ENCODE peak calls at places on chromosomes 11 and 22, in seven cellular contexts. F, Y, I, P, K, M and S are unnamed samples.

GRCh38 chr11:123800041-123800440 is 6.1 kb downstream of the OR6M1 start:
- DNase-seq in F (no peak), Y (no peak), I (no peak), P (no peak), K (no peak), M (no peak), S (no peak)

GRCh38 chr22:29122041-29122440 is 49.2 kb downstream of the KREMEN1 start:
- DNase-seq in F (no peak), Y (no peak), I (no peak), P (no peak), K (no peak), M (no peak), S (no peak)

GRCh38 chr22:46019351-46019750 is 42.4 kb upstream of the WNT7B start:
- DNase-seq in F (peak; percentile 14), Y (no peak), I (peak; percentile 3), P (no peak), K (no peak), M (no peak), S (no peak)

GRCh38 chr11:34458566-34458965 is 19.8 kb downstream of the CAT start:
- DNase-seq in F (no peak), Y (no peak), I (no peak), P (no peak), K (no peak), M (no peak), S (no peak)

GRCh38 chr22:45917146-45917545 is 59.8 kb downstream of the WNT7B start:
- DNase-seq in F (no peak), Y (no peak), I (no peak), P (peak; percentile 63), K (no peak), M (no peak), S (no peak)

GRCh38 chr11:132586801-132587200 is 945.5 kb downstream of the OPCML start:
- DNase-seq in F (no peak), Y (peak; percentile 50), I (no peak), P (no peak), K (no peak), M (no peak), S (no peak)

GRCh38 chr11:45677811-45678515 is 12.5 kb upstream of the CHST1 start:
- DNase-seq in F (no peak), Y (no peak), I (no peak), P (no peak), K (peak; percentile 42), M (no peak), S (no peak)

GRCh38 chr11:34405079-34405858 is 33.5 kb upstream of the CAT start:
- DNase-seq in F (no peak), Y (no peak), I (no peak), P (no peak), K (no peak), M (peak; percentile 26), S (no peak)

GRCh38 chr22:43296279-43296902 is 46.8 kb downstream of the SCUBE1 start:
- DNase-seq in F (no peak), Y (no peak), I (no peak), P (no peak), K (peak; percentile 41), M (no peak), S (no peak)

GRCh38 chr11:109864834-109865557 is 228.2 kb upstream of the ZC3H12C start:
- DNase-seq in F (no peak), Y (peak; percentile 74), I (no peak), P (no peak), K (no peak), M (peak; percentile 39), S (no peak)

GRCh38 chr11:41659990-41660389 is 200.5 kb upstream of the LRRC4C start:
- DNase-seq in F (no peak), Y (no peak), I (no peak), P (peak; percentile 44), K (no peak), M (peak; percentile 24), S (no peak)

GRCh38 chr11:36487619-36488018 is 22.5 kb downstream of the TRAF6 start:
- DNase-seq in F (no peak), Y (no peak), I (no peak), P (no peak), K (no peak), M (no peak), S (no peak)

GRCh38 chr11:83105167-83105566 is 33.5 kb upstream of the RAB30 start:
- DNase-seq in F (no peak), Y (peak; percentile 11), I (no peak), P (no peak), K (no peak), M (no peak), S (no peak)

DNA sequence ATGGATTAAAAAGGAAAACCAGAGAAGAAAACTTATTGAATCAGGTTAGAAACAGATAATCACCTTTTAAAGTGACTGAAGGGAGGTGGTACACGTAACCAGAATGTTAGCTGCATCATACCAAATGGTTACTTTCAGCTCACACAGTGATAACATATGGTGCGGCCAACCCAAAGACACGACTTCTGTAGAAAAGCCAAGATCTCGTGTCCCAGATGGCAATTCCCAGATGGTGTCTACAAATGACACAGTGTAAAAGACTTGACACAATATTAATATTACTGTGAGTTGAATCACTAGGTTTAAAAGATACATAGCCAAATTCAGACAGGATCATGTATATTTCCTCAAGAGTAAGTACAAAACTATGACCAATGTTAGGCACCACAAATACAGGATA is 5.1 kb downstream of the PPP2R1B start:
- DNase-seq in F (no peak), Y (no peak), I (no peak), P (no peak), K (no peak), M (no peak), S (no peak)
- H3K4me1 ChIP-seq in F (peaks cover 14% of the 10 kb centered on the region), Y (peaks cover 6% of the 10 kb centered on the region), I (peaks cover 10% of the 10 kb centered on the region), P (no peaks in the 10 kb centered on the region), K (peaks cover 14% of the 10 kb centered on the region), M (peaks cover 8% of the 10 kb centered on the region), S (peaks cover 5% of the 10 kb centered on the region)

GRCh38 chr11:12269446-12270214 is 107.7 kb upstream of the PARVA start:
- DNase-seq in F (no peak), Y (no peak), I (no peak), P (peak; percentile 31), K (no peak), M (no peak), S (peak; percentile 69)
- H3K4me1 ChIP-seq in F (peaks cover 13% of the 10 kb centered on the region), Y (peaks cover 25% of the 10 kb centered on the region), I (peaks cover 19% of the 10 kb centered on the region), P (peaks cover 6% of the 10 kb centered on the region), K (no peaks in the 10 kb centered on the region), M (peaks cover 47% of the 10 kb centered on the region), S (peaks cover 16% of the 10 kb centered on the region)

GRCh38 chr11:76767659-76768058 is 15.5 kb upstream of the TSKU start:
- DNase-seq in F (no peak), Y (no peak), I (no peak), P (no peak), K (no peak), M (no peak), S (no peak)
- H3K4me1 ChIP-seq in F (peaks cover 88% of the 10 kb centered on the region), Y (peaks cover 53% of the 10 kb centered on the region), I (peaks cover 52% of the 10 kb centered on the region), P (peaks cover 8% of the 10 kb centered on the region), K (peaks cover 41% of the 10 kb centered on the region), M (peaks cover 62% of the 10 kb centered on the region), S (peaks cover 22% of the 10 kb centered on the region)

DNA sequence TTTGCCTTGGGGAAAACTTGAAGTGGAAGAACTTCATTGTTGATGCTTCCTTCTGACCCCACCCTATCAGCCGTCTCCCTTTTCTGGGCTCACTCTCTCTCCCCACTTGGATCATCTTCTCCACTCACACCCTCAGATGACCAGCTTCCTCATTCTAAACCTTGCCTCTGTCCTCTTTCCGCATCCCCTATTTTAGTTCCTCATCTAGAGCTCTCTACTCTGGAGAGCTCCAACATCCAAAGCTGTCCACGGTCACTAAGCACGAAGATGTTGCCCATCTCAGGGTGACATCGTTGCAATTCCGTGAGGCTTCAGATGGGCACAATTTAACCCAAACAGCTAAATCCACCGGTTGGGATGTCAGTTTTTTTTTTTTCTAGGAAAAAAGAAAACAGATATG is 31.6 kb upstream of the ME3 start:
- DNase-seq in F (no peak), Y (no peak), I (no peak), P (no peak), K (no peak), M (no peak), S (no peak)
- H3K4me1 ChIP-seq in F (no peaks in the 10 kb centered on the region), Y (peaks cover 2% of the 10 kb centered on the region), I (no peaks in the 10 kb centered on the region), P (no peaks in the 10 kb centered on the region), K (peaks cover 17% of the 10 kb centered on the region), M (peaks cover 14% of the 10 kb centered on the region), S (peaks cover 8% of the 10 kb centered on the region)

DNA sequence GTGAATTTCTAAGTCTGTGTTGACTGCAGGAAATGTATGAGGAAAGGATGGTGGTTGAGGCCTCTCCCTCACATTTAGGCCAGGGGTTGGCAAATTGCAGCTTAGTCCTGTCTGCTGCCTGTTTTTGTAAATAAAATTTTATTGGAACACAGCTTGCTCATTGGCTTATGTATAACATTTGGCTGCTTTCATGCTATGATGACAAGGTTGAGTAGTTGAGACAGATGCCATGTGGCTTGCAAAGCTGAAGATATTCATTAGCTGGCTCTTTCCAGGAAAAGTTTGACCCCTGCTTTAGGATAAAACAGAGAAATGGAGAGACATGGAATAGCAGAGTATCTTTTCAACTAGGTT is 46.2 kb downstream of the BCR start:
- DNase-seq in F (peak; percentile 13), Y (no peak), I (no peak), P (no peak), K (no peak), M (no peak), S (no peak)
- H3K4me1 ChIP-seq in F (peaks cover 70% of the 10 kb centered on the region), Y (peaks cover 10% of the 10 kb centered on the region), I (peaks cover 43% of the 10 kb centered on the region), P (peaks cover 26% of the 10 kb centered on the region), K (peaks cover 40% of the 10 kb centered on the region), M (peaks cover 43% of the 10 kb centered on the region), S (peaks cover 19% of the 10 kb centered on the region)

GRCh38 chr11:117221775-117222517 is 9.9 kb downstream of the PCSK7 start:
- DNase-seq in F (no peak), Y (peak; percentile 72), I (peak; percentile 67), P (no peak), K (no peak), M (peak; percentile 43), S (no peak)
- H3K4me1 ChIP-seq in F (peaks cover 48% of the 10 kb centered on the region), Y (peaks cover 38% of the 10 kb centered on the region), I (peaks cover 75% of the 10 kb centered on the region), P (no peaks in the 10 kb centered on the region), K (no peaks in the 10 kb centered on the region), M (peaks cover 12% of the 10 kb centered on the region), S (peaks cover 11% of the 10 kb centered on the region)

GRCh38 chr11:22349446-22349845 is 11.3 kb downstream of the SLC17A6 start:
- DNase-seq in F (no peak), Y (no peak), I (no peak), P (peak; percentile 35), K (no peak), M (no peak), S (peak; percentile 39)
- H3K4me1 ChIP-seq in F (no peaks in the 10 kb centered on the region), Y (no peaks in the 10 kb centered on the region), I (no peaks in the 10 kb centered on the region), P (peaks cover 5% of the 10 kb centered on the region), K (no peaks in the 10 kb centered on the region), M (no peaks in the 10 kb centered on the region), S (peaks cover 8% of the 10 kb centered on the region)

DNA sequence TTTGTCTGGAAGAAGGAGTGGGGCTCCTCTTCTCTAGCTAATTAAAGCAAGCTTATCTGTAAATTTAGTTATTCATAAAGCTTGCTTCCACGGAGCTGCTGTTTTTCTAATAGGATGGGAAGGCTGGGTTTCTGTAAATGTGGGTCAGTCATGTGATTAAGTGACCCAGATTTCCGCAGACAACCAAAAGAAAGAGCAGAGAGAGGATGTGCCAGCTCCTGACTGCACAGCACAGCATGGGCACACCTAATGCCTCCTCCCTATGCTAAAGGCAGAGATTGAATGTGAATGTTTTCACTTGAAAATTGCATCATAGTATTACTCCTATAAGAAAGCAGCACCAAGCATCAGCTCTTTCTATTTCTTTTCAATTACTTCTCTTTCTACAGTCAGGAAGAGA is 160.2 kb downstream of the FAT3 start:
- DNase-seq in F (no peak), Y (no peak), I (no peak), P (no peak), K (no peak), M (no peak), S (peak; percentile 30)
- H3K4me1 ChIP-seq in F (no peaks in the 10 kb centered on the region), Y (peaks cover 2% of the 10 kb centered on the region), I (no peaks in the 10 kb centered on the region), P (peaks cover 10% of the 10 kb centered on the region), K (peaks cover 16% of the 10 kb centered on the region), M (peaks cover 5% of the 10 kb centered on the region), S (peaks cover 3% of the 10 kb centered on the region)